ENCODE peak calls at places on chromosomes 16 and 17, in five cellular contexts. U is stimulated activated naive CD4-positive, alpha-beta T cell; E is stimulated activated CD8-positive, alpha-beta memory T cell treated with anti-CD3 and anti-CD28 coated beads, Interleukin-15, amount 100 ng/mL, for 48 hours; O is activated naive CD8-positive, alpha-beta T cell treated with anti-CD3 and anti-CD28 coated beads, Interleukin-2, amount 50 U/mL, for 24 hours; R is spleen. L is an unnamed sample.

GRCh38 chr16:23146877-23147601 is 2.2 kb downstream of the USP31 start:
- DNase-seq in U (no peak), E (no peak), O (no peak), R (no peak), L (no peak)

GRCh38 chr17:45117283-45117682 is 15.0 kb downstream of the PLCD3 start:
- DNase-seq in U (no peak), E (no peak), O (no peak), R (no peak), L (no peak)

GRCh38 chr17:82230627-82231311 is 1.9 kb downstream of the SLC16A3 start:
- DNase-seq in U (peak), E (no peak), O (peak), R (peak), L (peak)

GRCh38 chr16:54980821-54981220 is 50.2 kb downstream of the IRX5 start:
- DNase-seq in U (no peak), E (no peak), O (no peak), R (no peak), L (no peak)

GRCh38 chr17:77490361-77491183 is 349.8 kb downstream of the SEC14L1 start:
- DNase-seq in U (no peak), E (no peak), O (no peak), R (peak), L (peak)

GRCh38 chr17:58391302-58391984 is 25.9 kb downstream of the RNF43 start:
- DNase-seq in U (no peak), E (no peak), O (no peak), R (no peak), L (no peak)

GRCh38 chr16:75732871-75733270 is 6.6 kb upstream of the CPHXL start:
- DNase-seq in U (no peak), E (no peak), O (no peak), R (no peak), L (no peak)

GRCh38 chr16:81532491-81533174 is 88.0 kb downstream of the CMIP start:
- DNase-seq in U (no peak), E (no peak), O (no peak), R (peak), L (peak)

GRCh38 chr17:32488177-32488542 is 1.4 kb downstream of the CDK5R1 start:
- DNase-seq in U (no peak), E (no peak), O (no peak), R (no peak), L (no peak)

GRCh38 chr16:56960681-56961281 is 969 bp upstream of the CETP start:
- DNase-seq in U (no peak), E (no peak), O (no peak), R (peak), L (peak)

GRCh38 chr16:29011112-29011511 is 26.3 kb downstream of the LAT start:
- DNase-seq in U (no peak), E (no peak), O (no peak), R (no peak), L (no peak)

GRCh38 chr17:13518271-13519000 is 83.3 kb downstream of the HS3ST3A1 start:
- DNase-seq in U (no peak), E (no peak), O (no peak), R (no peak), L (no peak)

GRCh38 chr17:13981881-13982280 is 87.4 kb upstream of the COX10 start:
- DNase-seq in U (no peak), E (no peak), O (no peak), R (no peak), L (no peak)

GRCh38 chr16:80837421-80838263 is 33.2 kb upstream of the CDYL2 start:
- DNase-seq in U (no peak), E (no peak), O (no peak), R (no peak), L (no peak)

GRCh38 chr17:16915752-16916556 is 56.0 kb downstream of the TNFRSF13B start:
- DNase-seq in U (no peak), E (peak), O (peak), R (peak), L (peak)

GRCh38 chr17:75151893-75152292 is 2.4 kb downstream of the JPT1 start:
- DNase-seq in U (no peak), E (no peak), O (no peak), R (no peak), L (no peak)

L was measured in posterior vena cava.